ENCODE peak calls at places on chromosomes 13 and 19, in five cellular contexts. One of them, this sample, is unnamed.

GRCh38 chr13:67390462-67391093 is 160.4 kb upstream of the PCDH9 start:
- DNase-seq in IMR-90: peak; percentile 76
- DNase-seq in cardiac muscle cell: no peak
- DNase-seq in psoas muscle: no peak
- DNase-seq in PC-3: no peak
- DNase-seq in this sample: no peak

GRCh38 chr19:16376649-16377048 is 52.0 kb downstream of the KLF2 start:
- DNase-seq in IMR-90: no peak
- DNase-seq in cardiac muscle cell: peak; percentile 52
- DNase-seq in psoas muscle: peak; percentile 57
- DNase-seq in PC-3: peak; percentile 31
- DNase-seq in this sample: no peak

GRCh38 chr13:67015976-67016600 is 214.0 kb downstream of the PCDH9 start:
- DNase-seq in IMR-90: no peak
- DNase-seq in cardiac muscle cell: no peak
- DNase-seq in psoas muscle: no peak
- DNase-seq in PC-3: no peak
- DNase-seq in this sample: no peak

GRCh38 chr13:104086205-104086604 is 1020.0 kb upstream of the SLC10A2 start:
- DNase-seq in IMR-90: peak; percentile 5
- DNase-seq in cardiac muscle cell: no peak
- DNase-seq in psoas muscle: no peak
- DNase-seq in PC-3: no peak
- DNase-seq in this sample: no peak

GRCh38 chr19:36051236-36051635 is 2.8 kb downstream of the THAP8 start:
- DNase-seq in IMR-90: no peak
- DNase-seq in cardiac muscle cell: peak; percentile 50
- DNase-seq in psoas muscle: no peak
- DNase-seq in PC-3: no peak
- DNase-seq in this sample: no peak

GRCh38 chr19:4971816-4972495 is 3.0 kb downstream of the KDM4B start:
- DNase-seq in IMR-90: no peak
- DNase-seq in cardiac muscle cell: no peak
- DNase-seq in psoas muscle: no peak
- DNase-seq in PC-3: no peak
- DNase-seq in this sample: no peak

GRCh38 chr19:5250127-5250659 is 90.4 kb downstream of the PTPRS start:
- DNase-seq in IMR-90: no peak
- DNase-seq in cardiac muscle cell: no peak
- DNase-seq in psoas muscle: peak; percentile 72
- DNase-seq in PC-3: no peak
- DNase-seq in this sample: no peak

GRCh38 chr13:40170091-40170490 is 496.4 kb downstream of the FOXO1 start:
- DNase-seq in IMR-90: no peak
- DNase-seq in cardiac muscle cell: no peak
- DNase-seq in psoas muscle: no peak
- DNase-seq in PC-3: no peak
- DNase-seq in this sample: no peak

GRCh38 chr13:83622422-83622784 is 259.9 kb downstream of the SLITRK1 start:
- DNase-seq in IMR-90: peak; percentile 28
- DNase-seq in cardiac muscle cell: no peak
- DNase-seq in psoas muscle: no peak
- DNase-seq in PC-3: no peak
- DNase-seq in this sample: peak; percentile 88

GRCh38 chr19:40445006-40445312 is 824 bp upstream of the SERTAD3 start:
- DNase-seq in IMR-90: no peak
- DNase-seq in cardiac muscle cell: no peak
- DNase-seq in psoas muscle: no peak
- DNase-seq in PC-3: no peak
- DNase-seq in this sample: no peak

GRCh38 chr13:75902166-75903104 is 266.3 kb downstream of the LMO7 start:
- DNase-seq in IMR-90: no peak
- DNase-seq in cardiac muscle cell: no peak
- DNase-seq in psoas muscle: no peak
- DNase-seq in PC-3: peak; percentile 31
- DNase-seq in this sample: no peak

GRCh38 chr13:101623469-101624209 is 171.2 kb downstream of the ITGBL1 start:
- DNase-seq in IMR-90: peak; percentile 24
- DNase-seq in cardiac muscle cell: no peak
- DNase-seq in psoas muscle: no peak
- DNase-seq in PC-3: peak; percentile 67
- DNase-seq in this sample: peak; percentile 2

GRCh38 chr13:90760639-90761038 is 586.8 kb upstream of the MIR17HG start:
- DNase-seq in IMR-90: no peak
- DNase-seq in cardiac muscle cell: no peak
- DNase-seq in psoas muscle: no peak
- DNase-seq in PC-3: no peak
- DNase-seq in this sample: peak; percentile 57

GRCh38 chr13:106752584-106753202 is 184.8 kb upstream of the ARGLU1 start:
- DNase-seq in IMR-90: no peak
- DNase-seq in cardiac muscle cell: peak; percentile 28
- DNase-seq in psoas muscle: no peak
- DNase-seq in PC-3: no peak
- DNase-seq in this sample: no peak

GRCh38 chr13:88701551-88701950 is 1030.4 kb downstream of the SLITRK5 start:
- DNase-seq in IMR-90: no peak
- DNase-seq in cardiac muscle cell: no peak
- DNase-seq in psoas muscle: no peak
- DNase-seq in PC-3: peak; percentile 3
- DNase-seq in this sample: peak; percentile 8

GRCh38 chr19:34880034-34880433 is 46.7 kb upstream of the ZNF30 start:
- DNase-seq in IMR-90: no peak
- DNase-seq in cardiac muscle cell: no peak
- DNase-seq in psoas muscle: no peak
- DNase-seq in PC-3: no peak
- DNase-seq in this sample: no peak

GRCh38 chr19:34879563-34879962 is 47.1 kb upstream of the ZNF30 start:
- DNase-seq in IMR-90: no peak
- DNase-seq in cardiac muscle cell: no peak
- DNase-seq in psoas muscle: no peak
- DNase-seq in PC-3: no peak
- DNase-seq in this sample: no peak

DNA sequence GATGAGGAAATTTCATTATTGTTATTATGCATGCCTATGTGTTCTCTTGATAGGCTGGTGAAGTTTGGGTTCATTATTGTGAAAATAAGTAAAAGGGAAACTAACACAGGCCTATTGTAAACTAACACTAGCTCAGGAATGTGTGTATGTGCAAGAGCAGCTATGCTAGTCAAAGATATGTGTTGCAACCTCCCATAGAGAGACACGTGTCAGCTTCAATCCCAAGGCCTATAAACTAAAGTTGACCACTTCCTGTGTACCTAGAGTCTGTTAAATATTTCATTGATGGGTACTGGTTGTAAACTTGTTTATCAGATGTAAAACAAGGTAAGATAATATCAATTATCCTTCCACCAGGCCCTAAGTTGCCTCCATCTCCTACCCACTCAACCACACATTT is 44.7 kb upstream of the ZNF30 start:
- DNase-seq in IMR-90: peak; percentile 24
- DNase-seq in cardiac muscle cell: no peak
- DNase-seq in psoas muscle: no peak
- DNase-seq in PC-3: peak; percentile 55
- DNase-seq in this sample: no peak
- H3K4me1 ChIP-seq in IMR-90: no peaks in the 10 kb centered on the region
- H3K4me1 ChIP-seq in cardiac muscle cell: no peaks in the 10 kb centered on the region
- H3K4me1 ChIP-seq in psoas muscle: no peaks in the 10 kb centered on the region
- H3K4me1 ChIP-seq in PC-3: no peaks in the 10 kb centered on the region
- H3K4me1 ChIP-seq in this sample: no peaks in the 10 kb centered on the region

GRCh38 chr19:53868091-53868891 is 608 bp downstream of the MYADM start:
- DNase-seq in IMR-90: peak; percentile 42
- DNase-seq in cardiac muscle cell: peak; percentile 69
- DNase-seq in psoas muscle: peak; percentile 81
- DNase-seq in PC-3: peak; percentile 69
- DNase-seq in this sample: no peak
- H3K27me3 ChIP-seq in IMR-90: no peaks in the 10 kb centered on the region
- H3K27me3 ChIP-seq in cardiac muscle cell: no peaks in the 10 kb centered on the region
- H3K27me3 ChIP-seq in psoas muscle: no peaks in the 10 kb centered on the region
- H3K27me3 ChIP-seq in PC-3: no peaks in the 10 kb centered on the region
- H3K27me3 ChIP-seq in this sample: no peaks in the 10 kb centered on the region

DNA sequence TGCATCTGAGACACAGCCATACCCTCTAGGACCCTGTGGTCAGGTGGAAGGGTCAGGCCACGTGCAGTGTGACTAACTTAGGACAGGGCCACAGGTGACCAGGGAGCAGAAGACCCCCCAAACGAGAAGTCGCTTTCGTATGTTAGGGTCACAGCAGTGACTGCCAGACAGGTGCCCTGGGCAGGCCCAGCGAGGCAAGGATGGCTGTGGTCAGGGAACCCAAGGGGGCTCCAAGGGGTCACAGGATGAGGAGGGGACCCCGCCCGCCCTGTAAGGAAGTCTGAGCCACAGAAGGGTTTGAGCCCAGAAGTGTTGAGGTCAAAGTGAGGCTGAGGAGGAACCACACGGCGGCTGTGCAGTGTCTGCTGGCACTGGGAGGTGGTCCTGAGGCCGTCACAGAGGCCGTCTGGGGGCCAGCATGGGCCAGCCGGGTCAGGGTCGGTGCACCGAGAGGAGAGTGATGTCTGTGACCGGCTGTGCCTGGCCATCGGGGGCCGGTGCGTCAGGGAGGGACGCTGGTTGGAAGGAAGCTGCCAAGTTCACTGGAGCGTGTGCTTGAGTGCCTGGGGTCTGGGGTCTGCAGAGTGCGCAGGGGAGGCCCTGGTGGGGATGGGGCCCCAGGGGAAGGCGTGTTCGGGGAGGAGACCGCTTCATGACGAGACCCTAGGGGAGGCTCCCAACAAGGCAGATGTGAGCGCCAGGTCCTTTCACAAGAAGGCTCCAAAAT is 24.8 kb upstream of the TMEM255B start:
- DNase-seq in IMR-90: no peak
- DNase-seq in cardiac muscle cell: no peak
- DNase-seq in psoas muscle: no peak
- DNase-seq in PC-3: no peak
- DNase-seq in this sample: no peak
- H3K4me1 ChIP-seq in IMR-90: no peaks in the 10 kb centered on the region
- H3K4me1 ChIP-seq in cardiac muscle cell: no peaks in the 10 kb centered on the region
- H3K4me1 ChIP-seq in psoas muscle: no peaks in the 10 kb centered on the region
- H3K4me1 ChIP-seq in PC-3: no peaks in the 10 kb centered on the region
- H3K4me1 ChIP-seq in this sample: no peaks in the 10 kb centered on the region

DNA sequence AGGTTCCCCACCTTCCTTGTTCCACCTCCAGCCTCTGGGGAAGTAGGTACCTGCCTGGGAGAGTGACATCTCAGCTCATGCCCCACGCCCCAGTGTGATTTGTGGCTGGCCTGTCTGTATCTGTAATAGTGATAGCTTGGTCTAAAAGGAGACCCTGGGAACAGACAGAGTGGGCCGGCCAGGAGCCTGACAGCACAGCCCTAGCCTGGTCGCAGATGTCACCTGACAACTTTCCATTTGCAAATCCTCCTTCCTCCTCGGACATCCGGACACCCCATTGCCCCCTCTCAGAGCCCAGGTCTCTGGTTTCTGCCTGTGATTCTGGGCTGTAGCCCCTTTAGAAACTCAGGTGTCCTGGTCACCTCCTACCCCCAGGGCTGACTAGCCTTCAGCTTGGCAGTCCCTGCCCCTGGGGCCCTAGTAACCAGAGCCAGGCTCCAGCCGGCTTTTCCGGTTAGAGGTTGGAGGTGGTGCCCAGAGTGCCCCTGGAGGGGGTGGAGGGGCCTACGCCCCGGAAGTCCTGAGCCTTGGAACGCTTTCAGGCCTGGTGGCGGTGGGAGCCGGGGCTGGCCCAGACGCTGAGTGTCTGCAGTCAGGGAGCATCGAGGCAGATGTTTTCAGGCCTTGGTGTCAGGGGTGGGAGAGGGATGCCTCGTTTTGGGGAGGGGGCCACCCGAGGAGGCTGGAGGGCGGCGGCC is 6.5 kb downstream of the LRRC8E start:
- DNase-seq in IMR-90: no peak
- DNase-seq in cardiac muscle cell: no peak
- DNase-seq in psoas muscle: no peak
- DNase-seq in PC-3: peak; percentile 68
- DNase-seq in this sample: no peak
- H3K27me3 ChIP-seq in IMR-90: no peaks in the 10 kb centered on the region
- H3K27me3 ChIP-seq in cardiac muscle cell: no peaks in the 10 kb centered on the region
- H3K27me3 ChIP-seq in psoas muscle: no peaks in the 10 kb centered on the region
- H3K27me3 ChIP-seq in PC-3: no peaks in the 10 kb centered on the region
- H3K27me3 ChIP-seq in this sample: no peaks in the 10 kb centered on the region

DNA sequence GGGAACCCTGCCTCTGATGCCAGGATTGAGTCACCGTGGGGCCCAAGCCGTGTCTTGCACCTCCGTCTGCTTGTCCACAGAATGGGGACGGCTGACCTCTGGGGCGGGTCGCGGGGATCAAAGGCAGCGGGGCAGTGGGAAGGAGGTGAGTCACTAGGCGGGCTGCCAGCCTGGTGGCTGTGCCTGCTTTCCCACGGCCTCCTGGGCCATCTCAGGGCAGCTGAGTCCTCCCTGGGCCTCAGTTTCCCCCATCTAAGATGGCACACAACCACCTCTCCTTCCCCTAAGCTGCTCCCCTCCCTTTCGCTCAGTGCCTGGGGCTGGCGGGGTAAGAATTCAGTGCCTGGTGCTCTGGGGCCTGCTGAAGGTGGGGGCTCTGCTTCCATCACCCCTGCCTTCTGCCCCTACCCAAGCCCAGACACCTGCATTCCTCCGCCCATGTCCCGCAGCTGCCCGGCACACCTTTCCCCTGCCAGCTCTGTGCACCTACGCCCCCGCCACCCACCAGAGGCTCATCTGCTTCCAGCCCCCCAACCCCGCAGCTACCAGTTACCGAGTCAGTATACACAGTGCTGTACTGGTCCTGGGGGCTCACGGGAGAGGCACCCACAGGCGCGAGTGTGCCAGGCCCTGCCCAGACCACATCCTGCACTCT is 3.5 kb downstream of the MKNK2 start:
- DNase-seq in IMR-90: no peak
- DNase-seq in cardiac muscle cell: no peak
- DNase-seq in psoas muscle: peak; percentile 93
- DNase-seq in PC-3: peak; percentile 15
- DNase-seq in this sample: no peak
- H3K4me1 ChIP-seq in IMR-90: peaks cover 29% of the 10 kb centered on the region
- H3K4me1 ChIP-seq in cardiac muscle cell: peaks cover 12% of the 10 kb centered on the region
- H3K4me1 ChIP-seq in psoas muscle: peaks cover 73% of the 10 kb centered on the region
- H3K4me1 ChIP-seq in PC-3: peaks cover 31% of the 10 kb centered on the region
- H3K4me1 ChIP-seq in this sample: peaks cover 5% of the 10 kb centered on the region

DNA sequence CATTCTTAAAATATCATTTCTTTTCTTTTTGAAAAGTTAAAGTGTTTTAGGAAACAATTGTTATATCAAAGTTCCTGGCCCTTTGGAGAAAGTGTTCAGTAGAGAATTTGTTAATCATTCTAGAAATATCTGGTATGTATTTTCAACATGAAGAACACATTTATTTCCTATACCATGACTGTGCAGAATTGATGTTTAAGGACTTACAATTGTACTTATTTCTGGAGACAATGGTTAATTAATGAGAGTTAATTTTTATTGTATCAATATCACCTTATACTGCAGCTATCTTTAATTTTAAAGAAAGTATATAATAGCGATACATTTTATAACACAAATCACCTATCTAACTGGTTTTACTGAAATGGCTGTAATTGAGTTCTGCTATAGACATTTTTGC is 95.3 kb downstream of the TEX29 start:
- DNase-seq in IMR-90: no peak
- DNase-seq in cardiac muscle cell: no peak
- DNase-seq in psoas muscle: no peak
- DNase-seq in PC-3: no peak
- DNase-seq in this sample: no peak
- H3K27me3 ChIP-seq in IMR-90: peaks cover 18% of the 10 kb centered on the region
- H3K27me3 ChIP-seq in cardiac muscle cell: peaks cover 19% of the 10 kb centered on the region
- H3K27me3 ChIP-seq in psoas muscle: no peaks in the 10 kb centered on the region
- H3K27me3 ChIP-seq in PC-3: peaks cover 93% of the 10 kb centered on the region
- H3K27me3 ChIP-seq in this sample: peaks cover 22% of the 10 kb centered on the region

GRCh38 chr19:10519421-10519820 is 2.2 kb upstream of the S1PR5 start:
- DNase-seq in IMR-90: no peak
- DNase-seq in cardiac muscle cell: no peak
- DNase-seq in psoas muscle: no peak
- DNase-seq in PC-3: no peak
- DNase-seq in this sample: no peak
- H3K4me1 ChIP-seq in IMR-90: peaks cover 4% of the 10 kb centered on the region
- H3K4me1 ChIP-seq in cardiac muscle cell: no peaks in the 10 kb centered on the region
- H3K4me1 ChIP-seq in psoas muscle: no peaks in the 10 kb centered on the region
- H3K4me1 ChIP-seq in PC-3: peaks cover 13% of the 10 kb centered on the region
- H3K4me1 ChIP-seq in this sample: peaks cover 5% of the 10 kb centered on the region